ENCODE peak calls at places on chromosomes 4 and X, in four cellular contexts. One of them, this sample, is unnamed.

GRCh38 chr4:169604131-169604900 is 8.1 kb downstream of the NEK1 start:
- DNase-seq in HepG2: no peak
- DNase-seq in WTC11: no peak
- DNase-seq in K562: peak
- DNase-seq in this sample: peak

GRCh38 chrX:15242899-15243555 is 26.9 kb downstream of the ASB9 start:
- DNase-seq in HepG2: peak
- DNase-seq in WTC11: no peak
- DNase-seq in K562: peak
- DNase-seq in this sample: peak

GRCh38 chr4:19905006-19905405 is 346.7 kb upstream of the SLIT2 start:
- DNase-seq in HepG2: no peak
- DNase-seq in WTC11: no peak
- DNase-seq in K562: no peak
- DNase-seq in this sample: no peak

GRCh38 chrX:136823175-136823574 is 42.4 kb upstream of the ARHGEF6 start:
- DNase-seq in HepG2: no peak
- DNase-seq in WTC11: no peak
- DNase-seq in K562: no peak
- DNase-seq in this sample: no peak

GRCh38 chr4:75512336-75513211 is 1.6 kb downstream of the RCHY1 start:
- DNase-seq in HepG2: peak
- DNase-seq in WTC11: no peak
- DNase-seq in K562: peak
- DNase-seq in this sample: no peak

GRCh38 chr4:38413524-38414341 is 250.3 kb upstream of the KLF3 start:
- DNase-seq in HepG2: peak
- DNase-seq in WTC11: no peak
- DNase-seq in K562: no peak
- DNase-seq in this sample: peak

GRCh38 chrX:122816288-122816687 is 367.8 kb upstream of the GRIA3 start:
- DNase-seq in HepG2: no peak
- DNase-seq in WTC11: no peak
- DNase-seq in K562: no peak
- DNase-seq in this sample: no peak

GRCh38 chr4:38663021-38663800 is 788 bp upstream of the KLF3 start:
- DNase-seq in HepG2: no peak
- DNase-seq in WTC11: peak
- DNase-seq in K562: no peak
- DNase-seq in this sample: peak

GRCh38 chr4:5446595-5446994 is 261.8 kb downstream of the EVC2 start:
- DNase-seq in HepG2: no peak
- DNase-seq in WTC11: no peak
- DNase-seq in K562: no peak
- DNase-seq in this sample: no peak

GRCh38 chr4:25031077-25031606 is 396 bp upstream of the LGI2 start:
- DNase-seq in HepG2: no peak
- DNase-seq in WTC11: peak
- DNase-seq in K562: no peak
- DNase-seq in this sample: no peak

GRCh38 chrX:133969191-133969590 is 16.2 kb downstream of the GPC3 start:
- DNase-seq in HepG2: no peak
- DNase-seq in WTC11: no peak
- DNase-seq in K562: no peak
- DNase-seq in this sample: no peak

GRCh38 chrX:53312946-53313745 is 31.8 kb upstream of the IQSEC2 start:
- DNase-seq in HepG2: peak
- DNase-seq in WTC11: peak
- DNase-seq in K562: peak
- DNase-seq in this sample: peak

GRCh38 chr4:38266616-38267015 is 306.4 kb downstream of the PTTG2 start:
- DNase-seq in HepG2: peak
- DNase-seq in WTC11: no peak
- DNase-seq in K562: no peak
- DNase-seq in this sample: no peak

GRCh38 chrX:72352786-72353185 is 47.1 kb upstream of the CITED1 start:
- DNase-seq in HepG2: no peak
- DNase-seq in WTC11: no peak
- DNase-seq in K562: no peak
- DNase-seq in this sample: no peak

GRCh38 chr4:184744251-184744650 is 10.4 kb upstream of the CENPU start:
- DNase-seq in HepG2: no peak
- DNase-seq in WTC11: no peak
- DNase-seq in K562: no peak
- DNase-seq in this sample: no peak

GRCh38 chr4:151669990-151670389 is 90.8 kb downstream of the GATB start:
- DNase-seq in HepG2: no peak
- DNase-seq in WTC11: no peak
- DNase-seq in K562: no peak
- DNase-seq in this sample: no peak

GRCh38 chr4:1249731-1250526 is 999 bp upstream of the CTBP1 start:
- DNase-seq in HepG2: peak
- DNase-seq in WTC11: peak
- DNase-seq in K562: peak
- DNase-seq in this sample: peak

GRCh38 chrX:120549483-120550452 is 11.0 kb downstream of the CUL4B start:
- DNase-seq in HepG2: peak
- DNase-seq in WTC11: no peak
- DNase-seq in K562: peak
- DNase-seq in this sample: peak

GRCh38 chr4:143046454-143046853 is 138.3 kb upstream of the USP38 start:
- DNase-seq in HepG2: no peak
- DNase-seq in WTC11: no peak
- DNase-seq in K562: no peak
- DNase-seq in this sample: no peak
- TF ChIP-seq NR3C1 in HepG2: no peak
- TF ChIP-seq NR3C1 in WTC11: no peak
- TF ChIP-seq NR3C1 in K562: no peak
- TF ChIP-seq NR3C1 in this sample: no peak

GRCh38 chr4:142379277-142380051 is 466.6 kb downstream of the INPP4B start:
- DNase-seq in HepG2: no peak
- DNase-seq in WTC11: no peak
- DNase-seq in K562: no peak
- DNase-seq in this sample: peak
- TF ChIP-seq NR3C1 in HepG2: no peak
- TF ChIP-seq NR3C1 in WTC11: no peak
- TF ChIP-seq NR3C1 in K562: no peak
- TF ChIP-seq NR3C1 in this sample: no peak

GRCh38 chr4:167842487-167842886 is 249.8 kb upstream of the ANXA10 start:
- DNase-seq in HepG2: no peak
- DNase-seq in WTC11: no peak
- DNase-seq in K562: no peak
- DNase-seq in this sample: no peak
- TF ChIP-seq NR3C1 in HepG2: no peak
- TF ChIP-seq NR3C1 in WTC11: no peak
- TF ChIP-seq NR3C1 in K562: no peak
- TF ChIP-seq NR3C1 in this sample: no peak

DNA sequence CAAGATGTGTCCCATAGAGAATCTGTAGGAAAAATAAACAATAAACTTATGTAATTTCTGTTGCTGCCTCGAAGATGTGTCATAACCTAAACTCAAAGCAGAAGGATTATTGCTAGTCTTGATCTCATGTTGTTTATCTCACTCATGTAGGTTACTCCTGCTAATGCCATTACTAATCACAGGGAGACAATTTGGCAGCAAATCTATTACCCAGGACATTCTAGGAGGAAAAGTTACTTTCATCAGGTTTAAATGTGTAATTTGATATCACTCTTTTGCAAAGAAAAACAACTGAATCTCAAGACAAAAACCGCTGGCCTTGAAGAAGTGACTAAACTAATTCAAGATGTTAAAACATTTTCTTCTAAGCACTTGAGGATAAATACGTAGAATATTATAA is 34.0 kb downstream of the LDOC1 start:
- DNase-seq in HepG2: no peak
- DNase-seq in WTC11: no peak
- DNase-seq in K562: no peak
- DNase-seq in this sample: no peak
- TF ChIP-seq NR3C1 in HepG2: no peak
- TF ChIP-seq NR3C1 in WTC11: no peak
- TF ChIP-seq NR3C1 in K562: no peak
- TF ChIP-seq NR3C1 in this sample: no peak

GRCh38 chr4:55447826-55448225 is 52.1 kb downstream of the TMEM165 start:
- DNase-seq in HepG2: no peak
- DNase-seq in WTC11: no peak
- DNase-seq in K562: no peak
- DNase-seq in this sample: no peak
- TF ChIP-seq NR3C1 in HepG2: no peak
- TF ChIP-seq NR3C1 in WTC11: no peak
- TF ChIP-seq NR3C1 in K562: no peak
- TF ChIP-seq NR3C1 in this sample: no peak